ENCODE peak calls at places on chromosomes 2 and 18, in eight cellular contexts. U is sigmoid colon, D is Peyer's patch, C is ovary, T is stomach, N is IMR-90, V is transverse colon, L is body of pancreas. A is an unnamed sample.

GRCh38 chr2:240368746-240369724 is 66.4 kb upstream of the GPC1 start:
- DNase-seq in L (peak), D (no peak), T (no peak), N (no peak), V (no peak), C (no peak), U (no peak), A (peak)

GRCh38 chr2:25570161-25570840 is 103.1 kb downstream of the DTNB start:
- DNase-seq in D (no peak), N (peak), U (no peak), T (no peak), V (no peak), C (no peak), L (no peak), A (no peak)

GRCh38 chr2:3398837-3399236 is 19.3 kb downstream of the TRAPPC12 start:
- DNase-seq in U (no peak), C (no peak), T (no peak), N (no peak), D (no peak), L (no peak), V (no peak), A (no peak)

GRCh38 chr2:7356909-7357584 is 439.8 kb downstream of the RNF144A start:
- DNase-seq in L (peak), T (peak), V (no peak), N (no peak), D (no peak), C (no peak), U (no peak), A (no peak)

GRCh38 chr18:48333563-48333962 is 75.6 kb downstream of the ZBTB7C start:
- DNase-seq in V (no peak), T (no peak), N (no peak), L (no peak), D (no peak), U (no peak), C (no peak), A (no peak)

GRCh38 chr2:216590780-216591179 is 42.4 kb upstream of the IGFBP2 start:
- DNase-seq in N (peak), U (no peak), L (peak), D (no peak), T (no peak), C (peak), V (no peak), A (no peak)

GRCh38 chr18:49728542-49728941 is 84.8 kb downstream of the ACAA2 start:
- DNase-seq in U (no peak), V (peak), L (peak), D (peak), T (peak), N (no peak), C (peak), A (no peak)

GRCh38 chr2:211816739-211817138 is 721.9 kb downstream of the ERBB4 start:
- DNase-seq in T (no peak), U (no peak), V (no peak), D (no peak), L (no peak), N (no peak), C (no peak), A (no peak)

GRCh38 chr2:187614756-187615155 is 60.5 kb upstream of the TFPI start:
- DNase-seq in U (no peak), T (no peak), N (peak), L (no peak), V (no peak), D (no peak), C (no peak), A (no peak)

GRCh38 chr18:48819276-48819675 is 131.5 kb downstream of the SMAD7 start:
- DNase-seq in V (peak), N (no peak), U (peak), D (peak), L (peak), T (peak), C (no peak), A (peak)

GRCh38 chr18:54109131-54109683 is 115.3 kb downstream of the MBD2 start:
- DNase-seq in C (no peak), T (no peak), V (no peak), L (no peak), D (no peak), U (no peak), N (no peak), A (no peak)

GRCh38 chr2:82344670-82345069 is 2040.1 kb upstream of the LRRTM1 start:
- DNase-seq in C (no peak), L (no peak), N (no peak), D (no peak), V (no peak), T (no peak), U (no peak), A (no peak)

GRCh38 chr2:236109473-236109872 is 58.7 kb downstream of the GBX2 start:
- DNase-seq in L (no peak), U (no peak), N (no peak), C (no peak), T (no peak), V (no peak), D (no peak), A (no peak)

DNA sequence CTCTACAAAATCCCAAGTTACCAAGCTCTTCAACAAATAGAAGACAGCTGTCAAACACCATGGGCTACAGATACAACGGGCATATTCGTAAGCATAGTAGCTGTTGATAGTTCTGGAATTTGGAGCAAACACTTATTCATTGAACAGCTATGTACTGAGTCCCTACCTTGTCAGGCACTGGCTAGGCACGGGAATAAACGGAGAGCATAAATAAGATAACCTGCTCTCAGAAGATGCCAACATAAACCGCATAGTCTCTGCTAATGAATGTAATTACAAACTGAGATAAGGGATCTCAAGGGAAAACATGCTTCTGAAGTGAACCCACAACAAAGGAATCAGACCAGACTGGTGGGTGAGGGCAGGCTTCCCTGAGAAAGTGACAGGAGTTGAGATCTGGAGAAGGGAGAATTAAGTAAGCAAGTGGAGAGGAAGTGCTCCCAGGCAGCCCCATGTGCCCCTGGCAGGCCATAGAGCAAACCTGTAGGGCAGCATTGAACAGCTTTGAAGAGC is 997 bp upstream of the ANKRD44 start:
- DNase-seq in U (no peak), D (no peak), V (no peak), T (no peak), N (no peak), C (no peak), L (no peak), A (no peak)
- H3K27ac ChIP-seq in U (no peak), D (peak), V (no peak), T (peak), N (no peak), C (no peak), L (peak), A (no peak)

DNA sequence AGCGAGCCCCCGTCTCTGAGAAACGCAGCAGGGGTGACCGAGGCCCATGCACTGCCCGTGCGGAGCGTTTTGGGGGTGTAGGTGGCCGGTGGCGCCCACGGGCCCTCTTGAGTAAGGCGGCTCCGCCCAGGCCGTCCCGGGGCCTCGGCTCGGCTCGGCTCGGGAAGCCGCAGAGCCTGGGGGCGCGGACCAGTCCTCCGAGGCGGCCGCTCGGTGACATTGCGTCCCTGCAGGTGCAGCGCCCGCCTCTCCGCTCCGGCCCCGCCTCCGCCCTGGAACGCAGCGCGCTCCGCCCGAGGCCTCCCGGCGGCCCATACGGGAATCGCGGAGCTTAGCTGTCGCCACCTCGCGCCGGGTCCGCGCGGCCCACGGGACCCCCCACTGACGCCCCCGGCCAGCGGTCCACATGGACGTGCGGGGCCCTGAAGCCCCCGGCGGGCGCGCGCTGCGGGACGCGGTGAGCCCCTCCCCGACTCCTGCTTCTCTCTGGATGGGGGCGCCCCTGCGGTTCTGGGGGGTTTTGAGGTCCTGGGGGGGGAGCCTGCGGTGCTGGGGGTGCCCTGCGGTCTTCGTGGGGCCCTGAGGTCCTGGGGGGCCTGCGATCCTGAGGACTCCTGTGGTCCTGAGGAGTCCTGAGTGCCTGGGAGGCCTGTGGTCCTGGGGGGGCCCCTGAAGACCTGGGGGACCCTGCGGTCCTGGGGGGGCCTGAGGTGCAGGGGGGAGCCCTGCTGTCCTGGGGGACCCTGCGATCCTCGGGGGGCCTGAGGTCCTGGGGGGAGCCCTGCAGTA is at the start of gene HSBP1L1:
- DNase-seq in V (peak), C (peak), D (peak), N (no peak), U (peak), L (peak), T (peak), A (peak)
- TF ChIP-seq POLR2A in V (peak), C (no peak), D (peak), N (no peak), U (no peak), L (peak), T (no peak), A (no peak)

DNA sequence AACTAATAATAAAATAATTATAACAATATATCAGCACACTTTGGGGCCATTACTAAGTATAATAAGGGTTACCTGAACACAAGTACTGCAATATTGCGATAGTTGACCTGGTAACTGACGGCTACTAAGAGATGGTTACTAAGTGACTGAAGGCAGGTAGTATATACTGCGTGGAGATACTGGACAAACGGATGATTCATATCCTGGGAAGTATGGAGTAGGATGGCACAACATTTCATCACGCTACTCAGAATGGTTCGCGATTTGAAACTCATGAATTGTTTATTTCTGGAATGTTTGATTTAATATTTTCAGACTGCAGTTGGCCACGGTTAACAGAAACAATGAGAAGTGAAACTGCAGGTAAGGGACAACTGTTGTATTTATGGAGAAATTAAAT is 39.5 kb upstream of the FLACC1 start:
- DNase-seq in U (no peak), L (no peak), V (no peak), D (no peak), N (peak), T (no peak), C (no peak), A (no peak)
- H3K27ac ChIP-seq in U (no peak), L (no peak), V (no peak), D (no peak), N (no peak), T (no peak), C (no peak), A (no peak)

DNA sequence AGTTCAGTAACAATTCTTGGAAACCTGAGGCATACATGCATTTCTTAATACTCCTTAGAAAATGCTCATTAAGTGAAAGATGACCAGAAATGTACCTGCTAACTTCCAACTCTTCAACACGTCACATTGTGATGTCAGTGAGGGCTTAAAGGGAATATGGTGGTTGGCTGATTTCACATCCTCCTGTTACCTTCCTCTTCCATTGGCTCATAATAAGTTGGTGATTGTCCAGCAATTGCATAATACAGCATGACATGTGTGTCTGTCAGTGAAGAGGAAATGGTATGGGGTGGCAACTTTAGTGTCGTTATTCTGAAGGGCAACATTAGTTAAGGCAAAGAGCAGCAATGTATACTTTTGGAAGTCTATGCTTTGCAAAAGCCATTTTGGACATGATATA is 26.0 kb downstream of the PLEK start:
- DNase-seq in V (no peak), D (no peak), U (no peak), N (no peak), C (no peak), L (no peak), T (no peak), A (no peak)
- TF ChIP-seq POLR2A in V (no peak), D (no peak), U (no peak), N (no peak), C (no peak), L (no peak), T (no peak), A (no peak)

DNA sequence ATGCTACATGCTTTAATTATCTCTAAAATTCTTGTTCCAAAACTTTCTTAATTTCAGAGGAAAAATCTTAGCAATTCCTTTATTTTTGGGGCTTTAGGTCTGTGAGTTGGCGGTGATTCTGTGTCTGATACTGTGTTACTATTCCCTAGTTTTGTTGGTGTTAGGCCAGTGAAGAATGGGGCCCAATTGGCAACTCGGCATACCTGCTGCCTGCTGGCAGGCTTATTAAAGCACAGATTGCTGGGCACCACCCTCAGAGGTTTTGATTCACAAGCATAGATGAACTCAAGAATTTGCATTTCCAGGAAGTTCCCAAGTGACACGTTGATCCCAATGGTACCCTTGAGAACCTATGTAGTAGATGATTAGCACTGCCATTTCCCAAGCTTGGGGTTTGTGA is 101.6 kb downstream of the OSBPL6 start:
- DNase-seq in N (no peak), U (no peak), D (no peak), T (no peak), V (no peak), C (no peak), L (no peak), A (no peak)
- H3K27ac ChIP-seq in N (no peak), U (no peak), D (no peak), T (no peak), V (no peak), C (no peak), L (no peak), A (peak)

GRCh38 chr2:73111300-73112025 is 1.3 kb downstream of the RAB11FIP5 start:
- DNase-seq in U (no peak), L (peak), T (peak), C (peak), V (peak), N (no peak), D (peak), A (peak)
- TF ChIP-seq POLR2A in U (no peak), L (peak), T (no peak), C (no peak), V (peak), N (no peak), D (no peak), A (peak)

GRCh38 chr2:173991857-173992588 is 26.9 kb upstream of the SP3 start:
- DNase-seq in L (peak), T (no peak), N (peak), V (peak), C (no peak), D (no peak), U (peak), A (no peak)
- H3K27ac ChIP-seq in L (peak), T (peak), N (no peak), V (peak), C (no peak), D (peak), U (peak), A (peak)

DNA sequence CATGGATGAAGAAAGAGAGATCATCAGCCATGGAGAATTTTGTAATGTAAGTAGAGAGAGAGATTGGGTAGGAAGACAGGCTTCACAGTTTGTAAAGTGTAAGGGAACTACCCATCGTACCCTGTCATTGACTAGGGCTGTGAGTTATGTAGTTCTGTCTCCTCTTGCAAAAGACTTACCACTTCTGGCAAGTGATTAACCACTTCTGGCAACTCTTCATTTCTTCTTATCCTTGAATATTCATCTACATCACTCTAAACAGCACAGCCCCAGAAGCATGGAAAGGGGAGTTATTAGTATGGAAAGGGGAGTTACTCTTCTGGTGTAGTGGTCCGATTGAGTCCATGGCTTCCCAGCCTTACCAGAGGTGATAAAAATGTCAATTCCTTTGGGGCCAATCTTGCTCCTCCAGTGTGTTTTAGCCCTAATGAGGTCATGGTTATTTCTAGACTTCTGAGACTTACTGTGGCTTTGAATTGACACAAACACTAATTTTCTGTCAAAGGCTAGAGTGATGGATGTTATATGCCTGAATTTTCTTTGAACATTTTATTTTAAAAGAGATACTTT is 52.0 kb downstream of the STAT1 start:
- DNase-seq in V (no peak), C (no peak), U (no peak), T (no peak), L (no peak), N (no peak), D (no peak), A (no peak)
- TF ChIP-seq POLR2A in V (no peak), C (no peak), U (no peak), T (no peak), L (no peak), N (no peak), D (no peak), A (no peak)